ENCODE peak calls at places on chromosomes 3 and 15, in four cellular contexts. D is upper lobe of left lung, Z is transverse colon, C is IMR-90. X is an unnamed sample. For H3K27me3, the result is how much of the 10 kb centered on the place peaks cover.

GRCh38 chr3:13429631-13430291 is 9.6 kb upstream of the NUP210 start:
- DNase-seq in Z (no peak), C (no peak), D (no peak), X (no peak)

GRCh38 chr3:37054370-37054769 is 61.1 kb downstream of the MLH1 start:
- DNase-seq in D (no peak), C (peak), Z (no peak), X (no peak)

GRCh38 chr3:38998086-38998485 is 53.7 kb downstream of the SCN11A start:
- DNase-seq in C (peak), D (no peak), Z (no peak), X (no peak)

GRCh38 chr15:50906954-50907865 is 1.3 kb upstream of the AP4E1 start:
- DNase-seq in D (peak), Z (peak), C (peak), X (no peak)

GRCh38 chr3:142963266-142964149 is at the start of gene PAQR9:
- DNase-seq in C (no peak), Z (no peak), D (no peak), X (peak)

GRCh38 chr3:190444036-190444435 is 5.7 kb downstream of the TMEM207 start:
- DNase-seq in C (no peak), D (no peak), Z (no peak), X (no peak)

GRCh38 chr3:151584603-151585002 is 123.7 kb upstream of the IGSF10 start:
- DNase-seq in Z (no peak), D (no peak), C (no peak), X (no peak)

GRCh38 chr3:114879059-114880031 is 267.7 kb downstream of the ZBTB20 start:
- DNase-seq in C (peak), D (no peak), Z (no peak), X (no peak)

GRCh38 chr15:90037510-90037860 is 36.4 kb downstream of the ZNF710 start:
- DNase-seq in C (peak), Z (no peak), D (no peak), X (no peak)

GRCh38 chr3:190491533-190492054 is 22.3 kb upstream of the IL1RAP start:
- DNase-seq in Z (no peak), D (no peak), C (no peak), X (no peak)

GRCh38 chr3:16181361-16181760 is 6.9 kb downstream of the GALNT15 start:
- DNase-seq in C (peak), D (peak), Z (peak), X (peak)

GRCh38 chr3:111895079-111895478 is 36.0 kb downstream of the PHLDB2 start:
- DNase-seq in C (peak), Z (no peak), D (no peak), X (no peak)

GRCh38 chr3:72782521-72782920 is 65.7 kb downstream of the SHQ1 start:
- DNase-seq in C (no peak), D (no peak), Z (no peak), X (no peak)

GRCh38 chr3:53554559-53555511 is 60.4 kb downstream of the CACNA1D start:
- DNase-seq in D (no peak), Z (no peak), C (no peak), X (no peak)

GRCh38 chr15:77033729-77034619 is 36.9 kb downstream of the TSPAN3 start:
- DNase-seq in D (peak), C (no peak), Z (peak), X (peak)

GRCh38 chr3:120683213-120683612 is 1.2 kb upstream of the HGD start:
- DNase-seq in Z (no peak), C (peak), D (no peak), X (no peak)

GRCh38 chr3:120681018-120681417 is 1.0 kb downstream of the HGD start:
- DNase-seq in Z (no peak), C (no peak), D (no peak), X (no peak)

GRCh38 chr3:120681506-120682038 is 467 bp downstream of the HGD start:
- DNase-seq in C (no peak), D (no peak), Z (no peak), X (no peak)

GRCh38 chr3:120683671-120684301 is 1.7 kb upstream of the HGD start:
- DNase-seq in C (no peak), D (no peak), Z (no peak), X (no peak)

GRCh38 chr3:120682095-120682681 is at the start of gene HGD:
- DNase-seq in C (peak), Z (peak), D (peak), X (no peak)
- H3K4me3 ChIP-seq in C (no peak), Z (peak), D (no peak), X (no peak)

GRCh38 chr3:62375655-62376054 is 2.3 kb upstream of the FEZF2 start:
- DNase-seq in Z (no peak), C (no peak), D (no peak), X (no peak)

GRCh38 chr3:62373215-62373614 is at the start of gene FEZF2:
- DNase-seq in Z (no peak), C (no peak), D (no peak), X (no peak)

GRCh38 chr3:62374375-62374876 is 1.1 kb upstream of the FEZF2 start:
- DNase-seq in D (no peak), C (peak), Z (no peak), X (no peak)

GRCh38 chr3:62372621-62373041 is 719 bp downstream of the FEZF2 start:
- DNase-seq in C (no peak), D (no peak), Z (no peak), X (no peak)

DNA sequence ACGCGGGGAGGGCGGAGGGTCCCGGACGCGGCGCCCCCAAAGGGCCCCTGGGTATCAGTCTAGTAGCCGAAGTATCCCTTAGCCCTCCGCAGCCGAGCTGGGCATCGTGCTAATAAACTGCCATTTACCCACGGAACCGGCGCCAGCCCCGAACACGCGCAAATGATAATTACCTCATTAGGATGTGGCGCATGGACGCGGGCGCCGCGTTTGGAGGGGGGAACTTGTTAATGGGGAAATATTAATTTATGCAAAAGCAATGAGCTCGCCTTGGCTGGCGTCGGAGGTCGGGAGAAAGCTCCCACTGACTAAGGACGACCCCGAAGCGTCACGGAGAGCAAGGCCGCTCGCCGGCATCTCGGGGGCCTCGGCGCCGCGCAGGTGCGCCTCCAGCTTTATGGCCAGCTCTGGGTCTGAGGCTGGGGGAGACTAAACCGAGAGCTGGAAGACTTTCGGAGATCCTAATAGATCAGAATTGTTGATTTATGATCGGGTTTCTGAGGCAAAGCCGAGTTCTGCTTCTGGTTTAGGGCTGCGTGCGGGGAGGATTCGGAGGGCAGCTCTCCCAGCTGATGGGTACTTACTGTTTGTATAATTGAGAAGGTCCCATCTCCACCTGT is 474 bp upstream of the FEZF2 start:
- DNase-seq in D (no peak), Z (no peak), C (no peak), X (no peak)
- H3K27me3 ChIP-seq in D (under half), Z (half or more), C (half or more), X (under half)

GRCh38 chr3:122055215-122055614 is at the start of gene CD86:
- DNase-seq in C (no peak), Z (peak), D (peak), X (no peak)
- TF ChIP-seq POLR2A in C (no peak), Z (peak), D (peak), X (no peak)

DNA sequence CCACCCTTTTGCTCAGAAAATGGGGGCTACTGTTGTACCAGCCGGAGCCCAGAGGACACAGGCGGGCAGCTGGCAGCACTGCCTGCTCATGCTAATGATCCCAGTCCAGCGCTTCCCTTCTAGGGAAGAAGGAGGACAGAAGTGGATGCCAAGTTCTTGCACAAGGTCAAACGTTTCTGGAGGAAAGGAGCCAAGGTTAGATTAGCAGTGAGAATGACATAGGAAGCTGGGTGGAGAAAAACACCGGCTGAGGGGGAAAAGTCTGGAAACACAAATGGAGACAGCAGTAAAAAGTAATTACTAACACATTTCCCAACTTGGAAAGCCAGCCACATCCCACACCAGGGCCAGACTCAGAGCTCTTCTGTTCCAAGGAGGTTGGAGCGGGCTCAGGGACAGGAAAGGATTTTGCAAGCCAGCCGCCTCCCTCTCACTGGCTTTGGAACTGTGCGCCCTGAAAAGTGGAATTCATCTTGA is 133.8 kb downstream of the CD47 start:
- DNase-seq in Z (peak), C (peak), D (peak), X (peak)
- H3K4me3 ChIP-seq in Z (no peak), C (no peak), D (no peak), X (no peak)

DNA sequence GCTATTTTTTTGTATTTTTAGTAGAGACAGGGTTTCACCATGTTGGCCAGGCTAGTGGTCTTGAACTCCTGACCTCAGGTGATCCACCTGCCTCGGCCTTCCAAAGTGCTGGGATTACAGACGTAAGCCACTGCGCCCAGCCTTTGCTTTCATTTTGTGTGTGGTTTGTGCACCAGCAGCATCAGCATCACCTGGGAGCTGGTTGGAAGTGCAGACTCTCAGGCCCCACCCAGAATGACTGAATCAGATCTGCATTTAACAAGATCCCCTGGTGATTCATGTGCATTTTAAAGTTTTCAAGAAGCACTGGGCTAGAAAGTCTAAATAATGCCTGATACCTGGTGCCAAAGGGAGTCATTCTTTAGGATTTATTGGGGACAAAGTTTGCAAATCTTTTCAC is 73.4 kb upstream of the BNIP2 start:
- DNase-seq in D (no peak), Z (no peak), C (no peak), X (no peak)
- H3K27me3 ChIP-seq in D (under half), Z (under half), C (under half), X (under half)

GRCh38 chr15:70197318-70197944 is 99.7 kb upstream of the TLE3 start:
- DNase-seq in Z (no peak), C (no peak), D (no peak), X (no peak)

GRCh38 chr15:70197945-70198361 is 100.2 kb upstream of the TLE3 start:
- DNase-seq in D (no peak), Z (no peak), C (no peak), X (no peak)

GRCh38 chr15:70195808-70196304 is 98.1 kb upstream of the TLE3 start:
- DNase-seq in C (peak), Z (peak), D (peak), X (peak)

GRCh38 chr15:70195171-70195807 is 97.6 kb upstream of the TLE3 start:
- DNase-seq in Z (no peak), D (no peak), C (no peak), X (no peak)

DNA sequence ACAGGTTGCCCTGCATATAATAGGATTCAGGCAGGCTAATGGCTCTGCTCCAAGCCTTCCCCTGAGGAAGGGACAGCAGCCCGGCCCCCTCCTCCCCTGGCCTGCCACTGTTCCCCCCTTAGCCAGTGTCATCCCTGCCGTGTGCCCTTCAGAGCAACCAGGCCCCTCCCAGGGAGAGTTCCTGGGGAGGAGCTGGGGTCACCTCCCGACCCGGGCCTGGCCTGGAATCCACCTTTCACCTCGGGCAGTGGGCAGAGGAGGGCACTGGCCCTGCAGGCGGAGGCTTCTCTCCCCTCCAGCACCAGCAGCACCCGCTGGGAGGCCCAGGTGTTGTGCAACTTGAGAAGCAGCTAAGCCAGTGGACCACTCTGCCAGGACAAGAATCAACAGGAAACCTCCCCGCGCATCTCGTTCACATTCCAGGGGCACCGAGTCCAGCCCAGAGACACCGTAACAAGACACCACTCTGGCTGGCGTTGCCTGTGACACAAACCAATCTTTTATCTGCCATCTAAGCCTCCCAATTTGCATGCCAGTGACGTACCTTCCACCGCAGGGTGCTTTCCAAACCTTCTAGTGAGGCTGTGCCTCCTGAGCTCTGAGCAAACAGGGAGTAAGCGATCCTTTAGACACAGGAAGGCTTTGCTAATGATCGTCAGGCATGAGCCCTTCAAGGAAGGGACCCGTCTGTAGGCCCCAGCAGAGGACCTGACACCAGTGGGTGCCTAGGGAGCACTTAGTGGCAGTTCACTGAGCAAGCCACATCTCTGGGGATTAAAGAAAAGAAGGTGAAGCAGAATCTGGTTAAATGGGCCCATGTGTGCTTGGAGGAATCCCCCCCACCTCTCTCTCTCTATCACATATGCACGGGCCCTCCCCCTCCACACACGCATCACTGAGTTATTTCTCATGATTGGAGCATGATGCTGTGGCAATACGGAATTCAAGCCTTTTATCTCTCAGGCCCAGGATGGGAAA is 98.9 kb upstream of the TLE3 start:
- DNase-seq in Z (peak), C (peak), D (peak), X (peak)
- TF ChIP-seq POLR2A in Z (no peak), C (no peak), D (no peak), X (no peak)

GRCh38 chr15:38130739-38131498 is 121.7 kb upstream of the SPRED1 start:
- DNase-seq in D (peak), C (peak), Z (peak), X (peak)

GRCh38 chr15:38130200-38130567 is 122.5 kb upstream of the SPRED1 start:
- DNase-seq in C (no peak), D (no peak), Z (no peak), X (no peak)

GRCh38 chr15:38127306-38127731 is 125.3 kb upstream of the SPRED1 start:
- DNase-seq in C (peak), Z (peak), D (no peak), X (no peak)

GRCh38 chr15:38128389-38128788 is 124.2 kb upstream of the SPRED1 start:
- DNase-seq in C (peak), Z (no peak), D (no peak), X (no peak)

GRCh38 chr15:38129531-38130199 is 123.0 kb upstream of the SPRED1 start:
- DNase-seq in C (peak), Z (peak), D (peak), X (peak)
- H3K4me3 ChIP-seq in C (peak), Z (no peak), D (no peak), X (peak)

DNA sequence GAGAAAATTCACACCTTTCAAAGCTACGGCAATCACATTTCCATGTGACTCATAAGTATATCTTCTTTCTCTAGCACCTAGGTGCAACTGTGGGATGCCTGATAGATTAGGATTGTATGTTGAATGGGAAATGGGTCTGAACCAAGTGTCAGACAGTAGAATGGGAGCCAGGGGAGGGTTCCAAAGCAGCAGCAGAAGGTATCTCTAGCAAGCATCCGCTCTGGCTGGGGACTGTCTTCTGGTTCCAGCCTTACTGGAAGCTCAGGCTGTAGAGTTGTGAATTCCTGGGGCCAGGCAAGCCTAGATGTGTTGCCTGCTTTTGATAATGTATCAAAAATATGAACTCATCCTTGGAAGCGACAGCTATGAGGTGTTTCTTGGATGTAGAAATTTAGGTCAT is 2.1 kb upstream of the CHL1 start:
- DNase-seq in D (no peak), Z (no peak), C (no peak), X (no peak)
- H3K27me3 ChIP-seq in D (under half), Z (under half), C (under half), X (under half)

X was measured in ovary.